ENCODE peak calls at places on chromosome 4, in nine cellular contexts. One of them, this sample, is unnamed.

GRCh38 chr4:13322681-13323101 is 161.4 kb downstream of the RAB28 start:
- DNase-seq in upper lobe of right lung: no peak
- DNase-seq in kidney tubule cell: peak
- DNase-seq in ecto neural progenitor cell: no peak
- DNase-seq in aorta: no peak
- DNase-seq in fibroblast of lung: peak
- DNase-seq in AG09319: peak
- DNase-seq in LHCN-M2: peak
- DNase-seq in stimulated activated CD4-positive, alpha-beta T cell treated with anti-CD3 and anti-CD28 coated beads, TNF-alpha, amount 100 ng/mL, for 24 hours: no peak
- DNase-seq in this sample: peak

GRCh38 chr4:25367004-25367621 is 9.9 kb upstream of the ANAPC4 start:
- DNase-seq in upper lobe of right lung: no peak
- DNase-seq in kidney tubule cell: peak
- DNase-seq in ecto neural progenitor cell: no peak
- DNase-seq in aorta: no peak
- DNase-seq in fibroblast of lung: peak
- DNase-seq in AG09319: no peak
- DNase-seq in LHCN-M2: peak
- DNase-seq in stimulated activated CD4-positive, alpha-beta T cell treated with anti-CD3 and anti-CD28 coated beads, TNF-alpha, amount 100 ng/mL, for 24 hours: no peak
- DNase-seq in this sample: no peak

GRCh38 chr4:77819409-77819835 is 254 bp upstream of the CNOT6L start:
- DNase-seq in upper lobe of right lung: peak
- DNase-seq in kidney tubule cell: peak
- DNase-seq in ecto neural progenitor cell: peak
- DNase-seq in aorta: peak
- DNase-seq in fibroblast of lung: no peak
- DNase-seq in AG09319: no peak
- DNase-seq in LHCN-M2: no peak
- DNase-seq in stimulated activated CD4-positive, alpha-beta T cell treated with anti-CD3 and anti-CD28 coated beads, TNF-alpha, amount 100 ng/mL, for 24 hours: no peak
- DNase-seq in this sample: no peak

GRCh38 chr4:147578057-147578476 is 39.1 kb upstream of the TMEM184C start:
- DNase-seq in upper lobe of right lung: no peak
- DNase-seq in kidney tubule cell: peak
- DNase-seq in ecto neural progenitor cell: no peak
- DNase-seq in aorta: peak
- DNase-seq in fibroblast of lung: peak
- DNase-seq in AG09319: peak
- DNase-seq in LHCN-M2: peak
- DNase-seq in stimulated activated CD4-positive, alpha-beta T cell treated with anti-CD3 and anti-CD28 coated beads, TNF-alpha, amount 100 ng/mL, for 24 hours: no peak
- DNase-seq in this sample: peak

GRCh38 chr4:77538144-77538543 is 67.5 kb upstream of the CXCL13 start:
- DNase-seq in upper lobe of right lung: no peak
- DNase-seq in kidney tubule cell: peak
- DNase-seq in ecto neural progenitor cell: no peak
- DNase-seq in aorta: no peak
- DNase-seq in fibroblast of lung: peak
- DNase-seq in AG09319: peak
- DNase-seq in LHCN-M2: peak
- DNase-seq in stimulated activated CD4-positive, alpha-beta T cell treated with anti-CD3 and anti-CD28 coated beads, TNF-alpha, amount 100 ng/mL, for 24 hours: no peak
- DNase-seq in this sample: peak

GRCh38 chr4:41569957-41570356 is 32.0 kb downstream of the LIMCH1 start:
- DNase-seq in upper lobe of right lung: no peak
- DNase-seq in kidney tubule cell: peak
- DNase-seq in ecto neural progenitor cell: no peak
- DNase-seq in aorta: no peak
- DNase-seq in fibroblast of lung: no peak
- DNase-seq in AG09319: no peak
- DNase-seq in LHCN-M2: peak
- DNase-seq in stimulated activated CD4-positive, alpha-beta T cell treated with anti-CD3 and anti-CD28 coated beads, TNF-alpha, amount 100 ng/mL, for 24 hours: no peak
- DNase-seq in this sample: no peak

GRCh38 chr4:52051213-52051614 is at the start of gene SPATA18:
- DNase-seq in upper lobe of right lung: peak
- DNase-seq in kidney tubule cell: peak
- DNase-seq in ecto neural progenitor cell: peak
- DNase-seq in aorta: peak
- DNase-seq in fibroblast of lung: no peak
- DNase-seq in AG09319: no peak
- DNase-seq in LHCN-M2: no peak
- DNase-seq in stimulated activated CD4-positive, alpha-beta T cell treated with anti-CD3 and anti-CD28 coated beads, TNF-alpha, amount 100 ng/mL, for 24 hours: no peak
- DNase-seq in this sample: no peak

GRCh38 chr4:114400531-114400930 is 198.1 kb upstream of the UGT8 start:
- DNase-seq in upper lobe of right lung: no peak
- DNase-seq in kidney tubule cell: peak
- DNase-seq in ecto neural progenitor cell: no peak
- DNase-seq in aorta: no peak
- DNase-seq in fibroblast of lung: no peak
- DNase-seq in AG09319: no peak
- DNase-seq in LHCN-M2: no peak
- DNase-seq in stimulated activated CD4-positive, alpha-beta T cell treated with anti-CD3 and anti-CD28 coated beads, TNF-alpha, amount 100 ng/mL, for 24 hours: no peak
- DNase-seq in this sample: no peak

GRCh38 chr4:145709336-145709735 is 29.4 kb downstream of the C4orf51 start:
- DNase-seq in upper lobe of right lung: no peak
- DNase-seq in kidney tubule cell: no peak
- DNase-seq in ecto neural progenitor cell: no peak
- DNase-seq in aorta: no peak
- DNase-seq in fibroblast of lung: no peak
- DNase-seq in AG09319: no peak
- DNase-seq in LHCN-M2: no peak
- DNase-seq in stimulated activated CD4-positive, alpha-beta T cell treated with anti-CD3 and anti-CD28 coated beads, TNF-alpha, amount 100 ng/mL, for 24 hours: no peak
- DNase-seq in this sample: no peak

GRCh38 chr4:140092094-140092820 is 61.7 kb downstream of the MAML3 start:
- DNase-seq in upper lobe of right lung: peak
- DNase-seq in kidney tubule cell: no peak
- DNase-seq in ecto neural progenitor cell: peak
- DNase-seq in aorta: no peak
- DNase-seq in fibroblast of lung: no peak
- DNase-seq in AG09319: no peak
- DNase-seq in LHCN-M2: no peak
- DNase-seq in stimulated activated CD4-positive, alpha-beta T cell treated with anti-CD3 and anti-CD28 coated beads, TNF-alpha, amount 100 ng/mL, for 24 hours: no peak
- DNase-seq in this sample: no peak

GRCh38 chr4:54542119-54542438 is 115.7 kb upstream of the KIT start:
- DNase-seq in upper lobe of right lung: no peak
- DNase-seq in kidney tubule cell: no peak
- DNase-seq in ecto neural progenitor cell: no peak
- DNase-seq in aorta: no peak
- DNase-seq in fibroblast of lung: no peak
- DNase-seq in AG09319: no peak
- DNase-seq in LHCN-M2: no peak
- DNase-seq in stimulated activated CD4-positive, alpha-beta T cell treated with anti-CD3 and anti-CD28 coated beads, TNF-alpha, amount 100 ng/mL, for 24 hours: no peak
- DNase-seq in this sample: peak

GRCh38 chr4:98586634-98587354 is 71.6 kb downstream of the TSPAN5 start:
- DNase-seq in upper lobe of right lung: no peak
- DNase-seq in kidney tubule cell: no peak
- DNase-seq in ecto neural progenitor cell: no peak
- DNase-seq in aorta: no peak
- DNase-seq in fibroblast of lung: no peak
- DNase-seq in AG09319: no peak
- DNase-seq in LHCN-M2: no peak
- DNase-seq in stimulated activated CD4-positive, alpha-beta T cell treated with anti-CD3 and anti-CD28 coated beads, TNF-alpha, amount 100 ng/mL, for 24 hours: no peak
- DNase-seq in this sample: no peak

GRCh38 chr4:85776579-85776978 is 301.6 kb downstream of the ARHGAP24 start:
- DNase-seq in upper lobe of right lung: no peak
- DNase-seq in kidney tubule cell: peak
- DNase-seq in ecto neural progenitor cell: no peak
- DNase-seq in aorta: no peak
- DNase-seq in fibroblast of lung: no peak
- DNase-seq in AG09319: no peak
- DNase-seq in LHCN-M2: peak
- DNase-seq in stimulated activated CD4-positive, alpha-beta T cell treated with anti-CD3 and anti-CD28 coated beads, TNF-alpha, amount 100 ng/mL, for 24 hours: no peak
- DNase-seq in this sample: no peak

GRCh38 chr4:138438608-138439007 is 196.5 kb upstream of the SLC7A11 start:
- DNase-seq in upper lobe of right lung: no peak
- DNase-seq in kidney tubule cell: no peak
- DNase-seq in ecto neural progenitor cell: no peak
- DNase-seq in aorta: no peak
- DNase-seq in fibroblast of lung: peak
- DNase-seq in AG09319: no peak
- DNase-seq in LHCN-M2: no peak
- DNase-seq in stimulated activated CD4-positive, alpha-beta T cell treated with anti-CD3 and anti-CD28 coated beads, TNF-alpha, amount 100 ng/mL, for 24 hours: no peak
- DNase-seq in this sample: no peak

GRCh38 chr4:92254767-92255442 is 48.9 kb upstream of the GRID2 start:
- DNase-seq in upper lobe of right lung: no peak
- DNase-seq in kidney tubule cell: no peak
- DNase-seq in ecto neural progenitor cell: no peak
- DNase-seq in aorta: no peak
- DNase-seq in fibroblast of lung: no peak
- DNase-seq in AG09319: no peak
- DNase-seq in LHCN-M2: no peak
- DNase-seq in stimulated activated CD4-positive, alpha-beta T cell treated with anti-CD3 and anti-CD28 coated beads, TNF-alpha, amount 100 ng/mL, for 24 hours: no peak
- DNase-seq in this sample: no peak

GRCh38 chr4:152308925-152309324 is 227.0 kb downstream of the FBXW7 start:
- DNase-seq in upper lobe of right lung: no peak
- DNase-seq in kidney tubule cell: no peak
- DNase-seq in ecto neural progenitor cell: no peak
- DNase-seq in aorta: no peak
- DNase-seq in fibroblast of lung: no peak
- DNase-seq in AG09319: no peak
- DNase-seq in LHCN-M2: no peak
- DNase-seq in stimulated activated CD4-positive, alpha-beta T cell treated with anti-CD3 and anti-CD28 coated beads, TNF-alpha, amount 100 ng/mL, for 24 hours: no peak
- DNase-seq in this sample: no peak

GRCh38 chr4:1716065-1716945 is 4.2 kb upstream of the SLBP start:
- DNase-seq in upper lobe of right lung: peak
- DNase-seq in kidney tubule cell: no peak
- DNase-seq in ecto neural progenitor cell: no peak
- DNase-seq in aorta: peak
- DNase-seq in fibroblast of lung: no peak
- DNase-seq in AG09319: no peak
- DNase-seq in LHCN-M2: no peak
- DNase-seq in stimulated activated CD4-positive, alpha-beta T cell treated with anti-CD3 and anti-CD28 coated beads, TNF-alpha, amount 100 ng/mL, for 24 hours: no peak
- DNase-seq in this sample: no peak

GRCh38 chr4:81031389-81032173 is 1.1 kb downstream of the BMP3 start:
- DNase-seq in upper lobe of right lung: peak
- DNase-seq in kidney tubule cell: no peak
- DNase-seq in ecto neural progenitor cell: peak
- DNase-seq in aorta: no peak
- DNase-seq in fibroblast of lung: no peak
- DNase-seq in AG09319: no peak
- DNase-seq in LHCN-M2: no peak
- DNase-seq in stimulated activated CD4-positive, alpha-beta T cell treated with anti-CD3 and anti-CD28 coated beads, TNF-alpha, amount 100 ng/mL, for 24 hours: no peak
- DNase-seq in this sample: no peak

GRCh38 chr4:2281575-2282343 is 19.9 kb upstream of the MXD4 start:
- DNase-seq in upper lobe of right lung: no peak
- DNase-seq in kidney tubule cell: no peak
- DNase-seq in ecto neural progenitor cell: no peak
- DNase-seq in aorta: peak
- DNase-seq in fibroblast of lung: no peak
- DNase-seq in AG09319: no peak
- DNase-seq in LHCN-M2: peak
- DNase-seq in stimulated activated CD4-positive, alpha-beta T cell treated with anti-CD3 and anti-CD28 coated beads, TNF-alpha, amount 100 ng/mL, for 24 hours: peak
- DNase-seq in this sample: no peak

This sample was measured in GM04503.